ENCODE peak calls at places on chromosomes 2 and 18, in four cellular contexts. One of them, this sample, is unnamed.

GRCh38 chr2:201021914-201022313 is 49.6 kb downstream of the HYCC2 start:
- DNase-seq in stomach: no peak
- DNase-seq in sigmoid colon: no peak
- DNase-seq in transverse colon: no peak
- DNase-seq in this sample: no peak

GRCh38 chr2:147033046-147033445 is 811.8 kb upstream of the ACVR2A start:
- DNase-seq in stomach: no peak
- DNase-seq in sigmoid colon: no peak
- DNase-seq in transverse colon: no peak
- DNase-seq in this sample: no peak

GRCh38 chr2:133503323-133503722 is 64.9 kb downstream of the NCKAP5 start:
- DNase-seq in stomach: no peak
- DNase-seq in sigmoid colon: no peak
- DNase-seq in transverse colon: no peak
- DNase-seq in this sample: no peak

GRCh38 chr2:242032780-242033656 is 163.5 kb downstream of the RTP5 start:
- DNase-seq in stomach: no peak
- DNase-seq in sigmoid colon: peak; percentile 42
- DNase-seq in transverse colon: no peak
- DNase-seq in this sample: no peak

GRCh38 chr2:178761759-178762371 is 45.4 kb downstream of the TTN start:
- DNase-seq in stomach: no peak
- DNase-seq in sigmoid colon: no peak
- DNase-seq in transverse colon: no peak
- DNase-seq in this sample: no peak

GRCh38 chr18:31658670-31659573 is 25.5 kb downstream of the B4GALT6 start:
- DNase-seq in stomach: no peak
- DNase-seq in sigmoid colon: no peak
- DNase-seq in transverse colon: no peak
- DNase-seq in this sample: no peak

GRCh38 chr2:224576098-224576715 is 9.0 kb downstream of the CUL3 start:
- DNase-seq in stomach: no peak
- DNase-seq in sigmoid colon: no peak
- DNase-seq in transverse colon: no peak
- DNase-seq in this sample: no peak

GRCh38 chr2:70959851-70960832 is 18.3 kb upstream of the ANKRD53 start:
- DNase-seq in stomach: peak; percentile 20
- DNase-seq in sigmoid colon: no peak
- DNase-seq in transverse colon: no peak
- DNase-seq in this sample: peak; percentile 88

GRCh38 chr2:80461505-80462197 is 157.1 kb upstream of the LRRTM1 start:
- DNase-seq in stomach: no peak
- DNase-seq in sigmoid colon: no peak
- DNase-seq in transverse colon: no peak
- DNase-seq in this sample: no peak

GRCh38 chr2:9800639-9800974 is 42.7 kb upstream of the TAF1B start:
- DNase-seq in stomach: no peak
- DNase-seq in sigmoid colon: no peak
- DNase-seq in transverse colon: no peak
- DNase-seq in this sample: no peak

GRCh38 chr18:67783215-67783946 is 266.9 kb upstream of the DSEL start:
- DNase-seq in stomach: no peak
- DNase-seq in sigmoid colon: no peak
- DNase-seq in transverse colon: no peak
- DNase-seq in this sample: no peak

GRCh38 chr2:26745609-26746327 is 18.3 kb upstream of the SLC35F6 start:
- DNase-seq in stomach: peak; percentile 89
- DNase-seq in sigmoid colon: peak; percentile 90
- DNase-seq in transverse colon: peak; percentile 85
- DNase-seq in this sample: no peak

GRCh38 chr18:9869713-9870430 is 15.9 kb upstream of the TXNDC2 start:
- DNase-seq in stomach: no peak
- DNase-seq in sigmoid colon: no peak
- DNase-seq in transverse colon: peak; percentile 28
- DNase-seq in this sample: no peak

GRCh38 chr2:144943986-144944385 is 424.1 kb upstream of the ZEB2 start:
- DNase-seq in stomach: no peak
- DNase-seq in sigmoid colon: no peak
- DNase-seq in transverse colon: no peak
- DNase-seq in this sample: no peak

GRCh38 chr2:118086024-118086633 is 2.1 kb upstream of the INSIG2 start:
- DNase-seq in stomach: no peak
- DNase-seq in sigmoid colon: no peak
- DNase-seq in transverse colon: no peak
- DNase-seq in this sample: no peak

GRCh38 chr2:232292395-232293154 is 86.0 kb upstream of the ALPP start:
- DNase-seq in stomach: peak; percentile 72
- DNase-seq in sigmoid colon: no peak
- DNase-seq in transverse colon: peak; percentile 75
- DNase-seq in this sample: no peak

GRCh38 chr2:100196786-100197494 is 54.5 kb upstream of the AFF3 start:
- DNase-seq in stomach: no peak
- DNase-seq in sigmoid colon: peak; percentile 75
- DNase-seq in transverse colon: no peak
- DNase-seq in this sample: no peak

GRCh38 chr2:183010112-183010511 is 28.1 kb downstream of the NCKAP1 start:
- DNase-seq in stomach: no peak
- DNase-seq in sigmoid colon: no peak
- DNase-seq in transverse colon: no peak
- DNase-seq in this sample: no peak

GRCh38 chr2:118709786-118710185 is 137.7 kb downstream of the EN1 start:
- DNase-seq in stomach: no peak
- DNase-seq in sigmoid colon: no peak
- DNase-seq in transverse colon: no peak
- DNase-seq in this sample: no peak

GRCh38 chr2:176589956-176590509 is 320.8 kb downstream of the MTX2 start:
- DNase-seq in stomach: no peak
- DNase-seq in sigmoid colon: no peak
- DNase-seq in transverse colon: no peak
- DNase-seq in this sample: no peak

GRCh38 chr2:64485961-64486360 is 32.0 kb downstream of the LGALSL start:
- DNase-seq in stomach: no peak
- DNase-seq in sigmoid colon: peak; percentile 64
- DNase-seq in transverse colon: peak; percentile 21
- DNase-seq in this sample: no peak

GRCh38 chr2:170221317-170222288 is 43.7 kb downstream of the MYO3B start:
- DNase-seq in stomach: no peak
- DNase-seq in sigmoid colon: no peak
- DNase-seq in transverse colon: no peak
- DNase-seq in this sample: no peak

GRCh38 chr2:43274055-43274454 is 47.6 kb upstream of the ZFP36L2 start:
- DNase-seq in stomach: no peak
- DNase-seq in sigmoid colon: no peak
- DNase-seq in transverse colon: no peak
- DNase-seq in this sample: no peak

GRCh38 chr2:105143467-105144127 is 97.9 kb upstream of the GPR45 start:
- DNase-seq in stomach: no peak
- DNase-seq in sigmoid colon: no peak
- DNase-seq in transverse colon: no peak
- DNase-seq in this sample: peak; percentile 88

GRCh38 chr2:72973566-72974435 is 56.5 kb downstream of the EMX1 start:
- DNase-seq in stomach: peak; percentile 63
- DNase-seq in sigmoid colon: no peak
- DNase-seq in transverse colon: peak; percentile 41
- DNase-seq in this sample: no peak

GRCh38 chr18:70931942-70932814 is 643.3 kb downstream of the SOCS6 start:
- DNase-seq in stomach: no peak
- DNase-seq in sigmoid colon: no peak
- DNase-seq in transverse colon: no peak
- DNase-seq in this sample: no peak

GRCh38 chr2:226793615-226794014 is 6.0 kb downstream of the IRS1 start:
- DNase-seq in stomach: no peak
- DNase-seq in sigmoid colon: no peak
- DNase-seq in transverse colon: no peak
- DNase-seq in this sample: no peak

GRCh38 chr2:216497808-216498366 is 757 bp upstream of the RPL37A start:
- DNase-seq in stomach: no peak
- DNase-seq in sigmoid colon: no peak
- DNase-seq in transverse colon: no peak
- DNase-seq in this sample: no peak

GRCh38 chr2:172153161-172153560 is 50.5 kb upstream of the DLX2 start:
- DNase-seq in stomach: no peak
- DNase-seq in sigmoid colon: no peak
- DNase-seq in transverse colon: no peak
- DNase-seq in this sample: peak; percentile 37

GRCh38 chr2:18412980-18413793 is 147.3 kb downstream of the RDH14 start:
- DNase-seq in stomach: no peak
- DNase-seq in sigmoid colon: no peak
- DNase-seq in transverse colon: no peak
- DNase-seq in this sample: no peak

GRCh38 chr18:49547701-49548100 is 14.2 kb upstream of the LIPG start:
- DNase-seq in stomach: no peak
- DNase-seq in sigmoid colon: no peak
- DNase-seq in transverse colon: no peak
- DNase-seq in this sample: no peak

GRCh38 chr2:88196490-88197087 is 26.4 kb downstream of the THNSL2 start:
- DNase-seq in stomach: no peak
- DNase-seq in sigmoid colon: no peak
- DNase-seq in transverse colon: no peak
- DNase-seq in this sample: no peak

GRCh38 chr2:142254057-142254456 is 123.2 kb upstream of the LRP1B start:
- DNase-seq in stomach: no peak
- DNase-seq in sigmoid colon: no peak
- DNase-seq in transverse colon: no peak
- DNase-seq in this sample: no peak

GRCh38 chr2:237581751-237582746 is 8.5 kb downstream of the RAB17 start:
- DNase-seq in stomach: peak; percentile 84
- DNase-seq in sigmoid colon: peak; percentile 94
- DNase-seq in transverse colon: peak; percentile 19
- DNase-seq in this sample: no peak

GRCh38 chr2:1993711-1994682 is 249.7 kb upstream of the PXDN start:
- DNase-seq in stomach: no peak
- DNase-seq in sigmoid colon: no peak
- DNase-seq in transverse colon: no peak
- DNase-seq in this sample: no peak

GRCh38 chr2:42513252-42513918 is 19.6 kb upstream of the KCNG3 start:
- DNase-seq in stomach: peak; percentile 37
- DNase-seq in sigmoid colon: no peak
- DNase-seq in transverse colon: peak; percentile 34
- DNase-seq in this sample: no peak

GRCh38 chr2:67581751-67582150 is 184.6 kb downstream of the ETAA1 start:
- DNase-seq in stomach: no peak
- DNase-seq in sigmoid colon: no peak
- DNase-seq in transverse colon: no peak
- DNase-seq in this sample: no peak

GRCh38 chr2:44763275-44763674 is 178.2 kb upstream of the SIX3 start:
- DNase-seq in stomach: no peak
- DNase-seq in sigmoid colon: no peak
- DNase-seq in transverse colon: no peak
- DNase-seq in this sample: no peak

GRCh38 chr2:44767691-44768090 is 173.8 kb upstream of the SIX3 start:
- DNase-seq in stomach: no peak
- DNase-seq in sigmoid colon: no peak
- DNase-seq in transverse colon: no peak
- DNase-seq in this sample: no peak

GRCh38 chr2:44766777-44767176 is 174.7 kb upstream of the SIX3 start:
- DNase-seq in stomach: no peak
- DNase-seq in sigmoid colon: no peak
- DNase-seq in transverse colon: no peak
- DNase-seq in this sample: no peak

GRCh38 chr2:44768438-44769236 is 172.9 kb upstream of the SIX3 start:
- DNase-seq in stomach: no peak
- DNase-seq in sigmoid colon: no peak
- DNase-seq in transverse colon: no peak
- DNase-seq in this sample: no peak

DNA sequence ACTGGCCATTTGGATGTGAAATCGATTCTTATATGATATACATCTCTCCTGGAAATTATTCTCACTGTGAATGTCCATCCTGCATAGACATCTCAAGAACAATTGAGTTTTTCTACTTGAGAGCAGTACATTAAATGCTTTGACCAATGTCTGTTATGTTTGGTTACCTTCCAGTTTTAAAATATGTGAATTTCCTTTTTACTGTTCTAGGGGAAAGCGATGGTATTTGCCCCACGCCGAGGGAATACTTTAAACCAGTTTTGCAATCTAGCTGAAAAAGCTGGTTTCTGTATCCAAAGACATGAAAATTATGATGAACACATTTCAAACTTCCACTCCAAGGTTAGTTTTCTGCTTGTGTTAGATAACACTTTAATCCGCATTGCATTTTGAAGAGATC is 175.3 kb upstream of the SIX3 start:
- DNase-seq in stomach: no peak
- DNase-seq in sigmoid colon: no peak
- DNase-seq in transverse colon: no peak
- DNase-seq in this sample: no peak
- H3K27me3 ChIP-seq in stomach: peaks cover 13% of the 10 kb centered on the region
- H3K27me3 ChIP-seq in sigmoid colon: no peaks in the 10 kb centered on the region
- H3K27me3 ChIP-seq in transverse colon: peaks cover 4% of the 10 kb centered on the region
- H3K27me3 ChIP-seq in this sample: no peaks in the 10 kb centered on the region

GRCh38 chr2:86039963-86040655 is 65.6 kb downstream of the POLR1A start:
- DNase-seq in stomach: peak; percentile 16
- DNase-seq in sigmoid colon: peak; percentile 54
- DNase-seq in transverse colon: no peak
- DNase-seq in this sample: no peak
- H3K4me3 ChIP-seq in stomach: no peak overlapping the region
- H3K4me3 ChIP-seq in sigmoid colon: no peak overlapping the region
- H3K4me3 ChIP-seq in transverse colon: no peak overlapping the region
- H3K4me3 ChIP-seq in this sample: no peak overlapping the region

GRCh38 chr2:231187736-231188505 is 10.5 kb upstream of the ARMC9 start:
- DNase-seq in stomach: peak; percentile 22
- DNase-seq in sigmoid colon: peak; percentile 62
- DNase-seq in transverse colon: no peak
- DNase-seq in this sample: no peak
- TF ChIP-seq EP300 in stomach: peak; percentile 48
- TF ChIP-seq EP300 in sigmoid colon: no peak
- TF ChIP-seq EP300 in transverse colon: no peak
- TF ChIP-seq EP300 in this sample: peak; percentile 7

DNA sequence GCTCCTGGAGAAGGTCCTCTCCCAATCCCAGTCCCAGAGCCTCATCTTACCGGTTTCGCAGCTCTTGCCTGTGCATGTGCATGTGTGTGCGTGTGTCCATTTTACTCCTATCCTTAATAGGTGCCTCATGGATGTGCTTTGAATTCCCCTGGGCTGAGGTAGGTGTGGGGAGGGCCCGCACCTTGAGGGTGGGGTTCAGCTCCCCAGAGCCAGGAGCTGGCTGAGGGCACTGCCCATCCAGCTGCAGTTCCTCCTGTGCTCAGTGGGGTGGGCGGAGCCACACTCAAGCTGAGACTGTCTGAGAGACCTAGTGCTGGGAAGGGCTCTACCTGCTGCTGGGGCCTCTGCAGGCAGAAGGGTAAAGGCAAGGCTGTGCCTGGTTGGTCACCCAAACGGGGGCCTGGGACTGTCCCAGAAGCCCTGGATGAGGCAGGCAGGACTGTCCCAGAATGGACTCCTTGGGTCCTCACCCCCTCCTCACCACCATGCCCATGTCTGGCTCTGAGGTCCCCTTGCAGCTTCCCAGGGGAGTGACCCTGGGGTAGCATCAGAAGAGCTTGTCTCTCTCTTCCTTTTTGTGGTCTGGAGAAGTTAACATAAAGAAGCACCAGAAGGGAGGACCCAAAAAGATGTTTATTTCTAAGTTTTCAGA is 8.9 kb downstream of the GDF7 start:
- DNase-seq in stomach: peak; percentile 65
- DNase-seq in sigmoid colon: no peak
- DNase-seq in transverse colon: peak; percentile 72
- DNase-seq in this sample: no peak
- H3K27me3 ChIP-seq in stomach: peaks cover 41% of the 10 kb centered on the region
- H3K27me3 ChIP-seq in sigmoid colon: peaks cover 19% of the 10 kb centered on the region
- H3K27me3 ChIP-seq in transverse colon: peaks cover 33% of the 10 kb centered on the region
- H3K27me3 ChIP-seq in this sample: peaks cover 20% of the 10 kb centered on the region

GRCh38 chr2:160666677-160667061 is 173.1 kb upstream of the RBMS1 start:
- DNase-seq in stomach: no peak
- DNase-seq in sigmoid colon: no peak
- DNase-seq in transverse colon: no peak
- DNase-seq in this sample: no peak
- H3K4me3 ChIP-seq in stomach: no peak overlapping the region
- H3K4me3 ChIP-seq in sigmoid colon: peak overlapping the region; percentile 22
- H3K4me3 ChIP-seq in transverse colon: no peak overlapping the region
- H3K4me3 ChIP-seq in this sample: peak overlapping the region; percentile 7

This sample was measured in esophagus muscularis mucosa.